ENCODE peak calls at places on chromosomes 11 and 22, in four cellular contexts. One of them, this sample, is unnamed.

GRCh38 chr11:4068962-4069361 is 25.6 kb upstream of the RRM1 start:
- DNase-seq in dorsolateral prefrontal cortex: no peak
- DNase-seq in mammary epithelial cell: no peak
- DNase-seq in left ventricle myocardium inferior: no peak
- DNase-seq in this sample: no peak

GRCh38 chr11:7642747-7643146 is 30.6 kb downstream of the CYB5R2 start:
- DNase-seq in dorsolateral prefrontal cortex: no peak
- DNase-seq in mammary epithelial cell: no peak
- DNase-seq in left ventricle myocardium inferior: no peak
- DNase-seq in this sample: no peak

GRCh38 chr11:128575956-128576340 is 11.4 kb downstream of the ETS1 start:
- DNase-seq in dorsolateral prefrontal cortex: no peak
- DNase-seq in mammary epithelial cell: no peak
- DNase-seq in left ventricle myocardium inferior: no peak
- DNase-seq in this sample: no peak

GRCh38 chr11:2481253-2481652 is 36.4 kb downstream of the KCNQ1 start:
- DNase-seq in dorsolateral prefrontal cortex: no peak
- DNase-seq in mammary epithelial cell: no peak
- DNase-seq in left ventricle myocardium inferior: no peak
- DNase-seq in this sample: no peak

GRCh38 chr11:396511-396947 is 2.5 kb downstream of the PKP3 start:
- DNase-seq in dorsolateral prefrontal cortex: no peak
- DNase-seq in mammary epithelial cell: no peak
- DNase-seq in left ventricle myocardium inferior: no peak
- DNase-seq in this sample: peak; percentile 28

GRCh38 chr11:70203749-70204465 is 811 bp downstream of the FADD start:
- DNase-seq in dorsolateral prefrontal cortex: peak; percentile 41
- DNase-seq in mammary epithelial cell: peak; percentile 90
- DNase-seq in left ventricle myocardium inferior: no peak
- DNase-seq in this sample: peak; percentile 84

GRCh38 chr22:46406791-46407190 is 71.3 kb downstream of the TRMU start:
- DNase-seq in dorsolateral prefrontal cortex: no peak
- DNase-seq in mammary epithelial cell: no peak
- DNase-seq in left ventricle myocardium inferior: no peak
- DNase-seq in this sample: no peak

GRCh38 chr11:18704698-18705097 is 6.1 kb downstream of the TMEM86A start:
- DNase-seq in dorsolateral prefrontal cortex: no peak
- DNase-seq in mammary epithelial cell: no peak
- DNase-seq in left ventricle myocardium inferior: peak; percentile 49
- DNase-seq in this sample: no peak

GRCh38 chr22:36873614-36874308 is 13.0 kb downstream of the NCF4 start:
- DNase-seq in dorsolateral prefrontal cortex: peak; percentile 38
- DNase-seq in mammary epithelial cell: peak; percentile 88
- DNase-seq in left ventricle myocardium inferior: no peak
- DNase-seq in this sample: peak; percentile 77

GRCh38 chr11:86818466-86819282 is 18.3 kb downstream of the PRSS23 start:
- DNase-seq in dorsolateral prefrontal cortex: no peak
- DNase-seq in mammary epithelial cell: peak; percentile 50
- DNase-seq in left ventricle myocardium inferior: no peak
- DNase-seq in this sample: peak; percentile 54

GRCh38 chr11:20156876-20157613 is 3.2 kb downstream of the DBX1 start:
- DNase-seq in dorsolateral prefrontal cortex: no peak
- DNase-seq in mammary epithelial cell: no peak
- DNase-seq in left ventricle myocardium inferior: no peak
- DNase-seq in this sample: no peak

GRCh38 chr11:2990617-2991476 is 1.3 kb downstream of the NAP1L4 start:
- DNase-seq in dorsolateral prefrontal cortex: no peak
- DNase-seq in mammary epithelial cell: peak; percentile 59
- DNase-seq in left ventricle myocardium inferior: no peak
- DNase-seq in this sample: peak; percentile 31

GRCh38 chr11:8652140-8652539 is 30.3 kb downstream of the TRIM66 start:
- DNase-seq in dorsolateral prefrontal cortex: no peak
- DNase-seq in mammary epithelial cell: peak; percentile 86
- DNase-seq in left ventricle myocardium inferior: no peak
- DNase-seq in this sample: peak; percentile 51

GRCh38 chr11:115324569-115325432 is 179.4 kb downstream of the CADM1 start:
- DNase-seq in dorsolateral prefrontal cortex: no peak
- DNase-seq in mammary epithelial cell: peak; percentile 50
- DNase-seq in left ventricle myocardium inferior: no peak
- DNase-seq in this sample: peak; percentile 36

GRCh38 chr11:126808851-126809250 is 191.7 kb downstream of the KIRREL3 start:
- DNase-seq in dorsolateral prefrontal cortex: peak; percentile 50
- DNase-seq in mammary epithelial cell: no peak
- DNase-seq in left ventricle myocardium inferior: no peak
- DNase-seq in this sample: no peak

GRCh38 chr11:85027346-85027745 is 599.8 kb downstream of the DLG2 start:
- DNase-seq in dorsolateral prefrontal cortex: peak; percentile 8
- DNase-seq in mammary epithelial cell: no peak
- DNase-seq in left ventricle myocardium inferior: no peak
- DNase-seq in this sample: no peak

GRCh38 chr11:128653828-128654231 is 40.0 kb upstream of the FLI1 start:
- DNase-seq in dorsolateral prefrontal cortex: peak; percentile 28
- DNase-seq in mammary epithelial cell: peak; percentile 80
- DNase-seq in left ventricle myocardium inferior: peak; percentile 46
- DNase-seq in this sample: no peak

GRCh38 chr11:66259976-66260375 is 8.5 kb upstream of the RAB1B start:
- DNase-seq in dorsolateral prefrontal cortex: no peak
- DNase-seq in mammary epithelial cell: no peak
- DNase-seq in left ventricle myocardium inferior: no peak
- DNase-seq in this sample: no peak

GRCh38 chr11:107050126-107050525 is 31.9 kb upstream of the GUCY1A2 start:
- DNase-seq in dorsolateral prefrontal cortex: no peak
- DNase-seq in mammary epithelial cell: no peak
- DNase-seq in left ventricle myocardium inferior: no peak
- DNase-seq in this sample: no peak

GRCh38 chr22:48574776-48575566 is 1252.7 kb downstream of the BRD1 start:
- DNase-seq in dorsolateral prefrontal cortex: no peak
- DNase-seq in mammary epithelial cell: peak; percentile 7
- DNase-seq in left ventricle myocardium inferior: no peak
- DNase-seq in this sample: no peak

GRCh38 chr11:66549696-66550095 is 3.0 kb downstream of the ACTN3 start:
- DNase-seq in dorsolateral prefrontal cortex: no peak
- DNase-seq in mammary epithelial cell: no peak
- DNase-seq in left ventricle myocardium inferior: no peak
- DNase-seq in this sample: no peak

GRCh38 chr11:96055706-96056387 is 131.9 kb upstream of the MTMR2 start:
- DNase-seq in dorsolateral prefrontal cortex: no peak
- DNase-seq in mammary epithelial cell: peak; percentile 26
- DNase-seq in left ventricle myocardium inferior: no peak
- DNase-seq in this sample: peak; percentile 15

GRCh38 chr11:104529213-104529612 is 365.3 kb upstream of the PDGFD start:
- DNase-seq in dorsolateral prefrontal cortex: no peak
- DNase-seq in mammary epithelial cell: no peak
- DNase-seq in left ventricle myocardium inferior: no peak
- DNase-seq in this sample: no peak

GRCh38 chr22:32991353-32992115 is 66.6 kb downstream of the SYN3 start:
- DNase-seq in dorsolateral prefrontal cortex: no peak
- DNase-seq in mammary epithelial cell: peak; percentile 89
- DNase-seq in left ventricle myocardium inferior: peak; percentile 46
- DNase-seq in this sample: peak; percentile 73

GRCh38 chr11:1498262-1498661 is 11.7 kb upstream of the MOB2 start:
- DNase-seq in dorsolateral prefrontal cortex: no peak
- DNase-seq in mammary epithelial cell: no peak
- DNase-seq in left ventricle myocardium inferior: no peak
- DNase-seq in this sample: no peak

GRCh38 chr11:102256251-102256650 is 61.0 kb upstream of the BIRC3 start:
- DNase-seq in dorsolateral prefrontal cortex: no peak
- DNase-seq in mammary epithelial cell: peak; percentile 98
- DNase-seq in left ventricle myocardium inferior: no peak
- DNase-seq in this sample: peak; percentile 97

GRCh38 chr22:47337161-47337621 is 574.7 kb downstream of the TBC1D22A start:
- DNase-seq in dorsolateral prefrontal cortex: peak; percentile 19
- DNase-seq in mammary epithelial cell: no peak
- DNase-seq in left ventricle myocardium inferior: no peak
- DNase-seq in this sample: peak; percentile 59

GRCh38 chr22:41320416-41321240 is 19.3 kb downstream of the ZC3H7B start:
- DNase-seq in dorsolateral prefrontal cortex: no peak
- DNase-seq in mammary epithelial cell: no peak
- DNase-seq in left ventricle myocardium inferior: no peak
- DNase-seq in this sample: no peak

GRCh38 chr11:31995031-31995430 is 95.8 kb upstream of the RCN1 start:
- DNase-seq in dorsolateral prefrontal cortex: no peak
- DNase-seq in mammary epithelial cell: peak; percentile 4
- DNase-seq in left ventricle myocardium inferior: no peak
- DNase-seq in this sample: no peak

GRCh38 chr11:26231252-26231661 is 100.7 kb upstream of the ANO3 start:
- DNase-seq in dorsolateral prefrontal cortex: no peak
- DNase-seq in mammary epithelial cell: peak; percentile 94
- DNase-seq in left ventricle myocardium inferior: no peak
- DNase-seq in this sample: peak; percentile 75

GRCh38 chr22:32836286-32836859 is 34.9 kb downstream of the TIMP3 start:
- DNase-seq in dorsolateral prefrontal cortex: no peak
- DNase-seq in mammary epithelial cell: no peak
- DNase-seq in left ventricle myocardium inferior: no peak
- DNase-seq in this sample: peak; percentile 24

GRCh38 chr11:16744128-16744725 is 5.8 kb downstream of the C11orf58 start:
- DNase-seq in dorsolateral prefrontal cortex: no peak
- DNase-seq in mammary epithelial cell: no peak
- DNase-seq in left ventricle myocardium inferior: no peak
- DNase-seq in this sample: no peak

GRCh38 chr11:2482199-2482598 is 37.4 kb downstream of the KCNQ1 start:
- DNase-seq in dorsolateral prefrontal cortex: no peak
- DNase-seq in mammary epithelial cell: no peak
- DNase-seq in left ventricle myocardium inferior: no peak
- DNase-seq in this sample: no peak

GRCh38 chr11:77142091-77142975 is 14.3 kb downstream of the MYO7A start:
- DNase-seq in dorsolateral prefrontal cortex: no peak
- DNase-seq in mammary epithelial cell: no peak
- DNase-seq in left ventricle myocardium inferior: no peak
- DNase-seq in this sample: no peak

GRCh38 chr11:74783241-74783871 is 34.7 kb downstream of the RNF169 start:
- DNase-seq in dorsolateral prefrontal cortex: no peak
- DNase-seq in mammary epithelial cell: peak; percentile 73
- DNase-seq in left ventricle myocardium inferior: no peak
- DNase-seq in this sample: peak; percentile 50

GRCh38 chr11:122853971-122854446 is 15.7 kb downstream of the CRTAM start:
- DNase-seq in dorsolateral prefrontal cortex: peak; percentile 52
- DNase-seq in mammary epithelial cell: peak; percentile 72
- DNase-seq in left ventricle myocardium inferior: no peak
- DNase-seq in this sample: peak; percentile 77

DNA sequence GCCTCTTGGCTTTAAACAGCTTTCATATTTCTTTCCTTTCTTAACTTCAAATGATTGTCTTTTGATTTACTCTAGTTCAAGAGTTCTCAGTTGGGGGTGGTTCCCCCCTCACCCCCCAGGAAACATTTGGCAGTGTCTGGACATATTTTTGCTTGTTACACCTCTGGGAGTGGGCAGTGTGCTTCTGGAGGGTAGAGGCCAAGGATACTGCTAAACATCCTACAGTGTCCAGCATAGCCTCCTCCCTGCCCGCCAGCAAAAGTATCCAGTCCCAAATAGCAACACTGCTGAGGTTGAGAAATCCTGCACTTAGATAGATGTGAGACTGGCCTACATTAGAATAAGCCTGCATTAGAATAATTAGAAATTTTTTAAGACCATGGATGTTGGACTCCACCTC is 3.2 kb downstream of the PPP6R3 start:
- DNase-seq in dorsolateral prefrontal cortex: no peak
- DNase-seq in mammary epithelial cell: no peak
- DNase-seq in left ventricle myocardium inferior: no peak
- DNase-seq in this sample: no peak
- TF ChIP-seq CTCF in dorsolateral prefrontal cortex: no peak
- TF ChIP-seq CTCF in mammary epithelial cell: no peak
- TF ChIP-seq CTCF in left ventricle myocardium inferior: no peak
- TF ChIP-seq CTCF in this sample: no peak

DNA sequence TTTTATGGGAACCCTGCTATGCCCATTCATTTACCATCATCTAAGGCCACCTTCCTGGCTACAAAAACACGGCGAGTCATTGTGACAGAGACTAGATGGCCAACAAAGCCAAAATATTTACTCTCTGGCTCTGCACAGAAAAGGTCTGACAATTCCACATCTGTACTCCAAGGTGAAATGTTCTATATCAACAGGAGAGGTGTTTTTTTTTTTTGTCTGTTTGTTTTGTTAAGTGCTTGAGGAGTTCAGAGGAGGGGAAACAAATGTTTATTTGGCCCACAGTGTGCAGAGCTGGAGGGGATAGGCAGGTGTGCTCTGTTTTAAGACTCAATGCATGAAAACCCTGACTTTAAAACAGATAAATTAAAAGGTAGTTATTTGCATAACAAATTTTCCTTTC is 18.5 kb upstream of the TMA7B start:
- DNase-seq in dorsolateral prefrontal cortex: no peak
- DNase-seq in mammary epithelial cell: no peak
- DNase-seq in left ventricle myocardium inferior: no peak
- DNase-seq in this sample: no peak
- H3K27ac ChIP-seq in dorsolateral prefrontal cortex: no peak overlapping the region
- H3K27ac ChIP-seq in mammary epithelial cell: no peak overlapping the region
- H3K27ac ChIP-seq in left ventricle myocardium inferior: no peak overlapping the region
- H3K27ac ChIP-seq in this sample: no peak overlapping the region

GRCh38 chr11:79441159-79441875 is 487 bp upstream of the TENM4 start:
- DNase-seq in dorsolateral prefrontal cortex: no peak
- DNase-seq in mammary epithelial cell: no peak
- DNase-seq in left ventricle myocardium inferior: no peak
- DNase-seq in this sample: no peak
- TF ChIP-seq CTCF in dorsolateral prefrontal cortex: no peak
- TF ChIP-seq CTCF in mammary epithelial cell: no peak
- TF ChIP-seq CTCF in left ventricle myocardium inferior: peak; percentile 2
- TF ChIP-seq CTCF in this sample: peak; percentile 48

DNA sequence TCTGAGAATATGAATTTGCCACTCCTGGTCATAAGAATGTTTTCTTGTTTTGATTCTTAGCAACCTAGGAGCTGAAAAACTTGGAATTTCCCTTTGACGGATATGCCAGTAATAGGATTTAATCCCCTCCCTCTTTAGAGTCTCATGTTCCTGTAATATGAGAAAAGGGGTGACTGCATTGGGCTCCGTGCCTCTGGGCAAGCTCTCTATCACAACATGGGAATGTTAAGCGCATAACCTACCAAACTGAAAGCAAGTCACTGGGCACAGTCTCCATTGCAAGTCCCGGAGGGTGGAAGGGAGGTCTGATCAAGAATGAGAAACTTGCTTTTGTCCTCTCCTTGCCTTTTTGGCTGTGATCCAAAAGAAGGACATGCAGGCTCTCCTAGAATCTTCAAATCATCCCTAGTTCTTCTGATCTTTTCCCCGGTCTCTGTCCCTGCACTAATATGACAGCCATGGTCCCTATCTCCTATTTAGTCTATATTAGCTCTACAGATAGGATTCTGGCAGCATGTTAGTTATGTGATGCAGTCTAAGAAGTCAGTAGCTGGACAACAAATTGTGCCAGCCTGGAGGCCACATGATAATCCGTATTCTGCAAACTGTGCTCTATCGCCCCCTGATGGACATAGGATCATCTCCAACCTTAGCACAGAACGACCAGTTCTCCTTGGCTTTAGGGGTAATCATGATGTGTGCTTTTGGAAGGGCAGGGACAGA is 11.7 kb downstream of the OR10D3 start:
- DNase-seq in dorsolateral prefrontal cortex: no peak
- DNase-seq in mammary epithelial cell: peak; percentile 48
- DNase-seq in left ventricle myocardium inferior: no peak
- DNase-seq in this sample: peak; percentile 38
- H3K27ac ChIP-seq in dorsolateral prefrontal cortex: no peak overlapping the region
- H3K27ac ChIP-seq in mammary epithelial cell: no peak overlapping the region
- H3K27ac ChIP-seq in left ventricle myocardium inferior: no peak overlapping the region
- H3K27ac ChIP-seq in this sample: no peak overlapping the region